ENCODE peak calls at places on chromosomes 13 and 19, in eight cellular contexts. C is DND-41, A is suprapubic skin, F is HCT116, D is heart left ventricle, R is psoas muscle, Y is PC-9, N is ovary. X is an unnamed sample.

GRCh38 chr13:74210693-74211393 is 76.6 kb upstream of the KLF12 start:
- DNase-seq in F (no peak), C (no peak), R (no peak), A (no peak), D (no peak), N (no peak), Y (no peak), X (no peak)

GRCh38 chr13:95378603-95379002 is 77.4 kb upstream of the ABCC4 start:
- DNase-seq in N (no peak), C (no peak), A (no peak), F (no peak), D (no peak), R (peak; percentile 14), Y (no peak), X (no peak)

GRCh38 chr13:50845211-50845610 is 1.7 kb upstream of the DLEU7 start:
- DNase-seq in A (no peak), D (no peak), R (no peak), C (no peak), F (no peak), Y (no peak), N (no peak), X (no peak)

GRCh38 chr13:99059498-99060070 is 81.7 kb upstream of the DOCK9 start:
- DNase-seq in R (no peak), F (no peak), C (no peak), N (no peak), Y (no peak), A (no peak), D (no peak), X (peak; percentile 38)

GRCh38 chr13:67043901-67044300 is 186.2 kb downstream of the PCDH9 start:
- DNase-seq in R (no peak), F (no peak), D (no peak), C (no peak), Y (no peak), N (no peak), A (no peak), X (no peak)

GRCh38 chr13:34256236-34256635 is 438.3 kb downstream of the RFC3 start:
- DNase-seq in A (no peak), F (no peak), N (no peak), D (no peak), C (no peak), R (no peak), Y (no peak), X (no peak)

GRCh38 chr19:3121396-3121795 is 14.4 kb upstream of the GNA15 start:
- DNase-seq in C (no peak), R (no peak), N (no peak), Y (no peak), D (peak; percentile 17), F (no peak), A (no peak), X (peak; percentile 13)

GRCh38 chr13:30033681-30034447 is 183.4 kb upstream of the UBL3 start:
- DNase-seq in N (no peak), C (no peak), R (no peak), Y (no peak), A (no peak), D (no peak), F (no peak), X (no peak)

GRCh38 chr19:8988204-8988603 is 22.0 kb downstream of the MUC16 start:
- DNase-seq in A (no peak), Y (no peak), D (no peak), N (no peak), C (peak; percentile 34), R (no peak), F (peak; percentile 13), X (peak; percentile 16)

GRCh38 chr19:45637890-45638667 is 1.1 kb downstream of the EML2 start:
- DNase-seq in C (no peak), Y (peak; percentile 44), F (no peak), R (no peak), D (no peak), A (no peak), N (no peak), X (no peak)

GRCh38 chr19:10003271-10003670 is 7.0 kb downstream of the COL5A3 start:
- DNase-seq in C (no peak), Y (no peak), N (no peak), A (no peak), D (no peak), R (no peak), F (no peak), X (no peak)

GRCh38 chr13:109610517-109610916 is 175.9 kb downstream of the IRS2 start:
- DNase-seq in D (peak; percentile 70), N (peak; percentile 26), F (peak; percentile 3), Y (peak; percentile 18), A (no peak), R (no peak), C (peak; percentile 58), X (peak; percentile 16)

GRCh38 chr13:82147526-82147925 is 1734.7 kb downstream of the SLITRK1 start:
- DNase-seq in F (no peak), D (no peak), Y (no peak), R (no peak), A (no peak), C (no peak), N (no peak), X (no peak)

GRCh38 chr19:34066007-34066656 is 106.2 kb upstream of the LSM14A start:
- DNase-seq in R (no peak), A (no peak), D (no peak), Y (no peak), C (no peak), N (no peak), F (no peak), X (no peak)

DNA sequence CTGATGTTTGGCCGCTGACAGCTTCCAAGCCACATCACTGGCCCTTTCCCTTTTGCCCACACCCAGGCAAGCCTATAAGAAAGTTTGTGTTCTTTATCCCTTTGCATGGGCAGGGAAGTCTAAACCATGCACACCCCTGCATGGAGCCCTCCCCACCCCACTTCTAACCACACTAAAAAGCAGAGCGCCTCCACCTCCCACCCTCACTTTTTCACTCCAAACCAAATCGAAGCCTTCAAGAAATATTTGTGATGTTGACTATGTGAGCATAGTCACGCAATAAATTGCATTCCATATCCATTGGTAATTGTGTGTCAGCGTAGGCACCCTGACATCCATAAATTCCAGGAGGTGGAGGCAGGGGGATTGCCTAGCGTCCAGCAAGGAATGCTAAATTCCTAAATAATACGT is 104.4 kb upstream of the LSM14A start:
- DNase-seq in F (peak; percentile 54), D (no peak), C (no peak), A (no peak), R (no peak), Y (no peak), N (no peak), X (no peak)
- H3K27ac ChIP-seq in F (peak overlapping the region; percentile 58), D (no peak overlapping the region), C (no peak overlapping the region), A (no peak overlapping the region), R (no peak overlapping the region), Y (no peak overlapping the region), N (no peak overlapping the region), X (no peak overlapping the region)

GRCh38 chr13:20332361-20333096 is 100.4 kb upstream of the GJB6 start:
- DNase-seq in Y (no peak), A (no peak), D (no peak), F (no peak), C (no peak), R (peak; percentile 19), N (no peak), X (no peak)

GRCh38 chr13:20334309-20334708 is 102.2 kb upstream of the GJB6 start:
- DNase-seq in F (no peak), C (no peak), Y (no peak), D (no peak), A (no peak), N (no peak), R (no peak), X (no peak)

GRCh38 chr13:20331949-20332348 is 99.8 kb upstream of the GJB6 start:
- DNase-seq in A (no peak), D (no peak), R (no peak), Y (no peak), C (no peak), N (no peak), F (no peak), X (no peak)

GRCh38 chr13:20326809-20327208 is 94.7 kb upstream of the GJB6 start:
- DNase-seq in Y (no peak), A (no peak), R (no peak), F (no peak), D (no peak), N (no peak), C (no peak), X (no peak)

DNA sequence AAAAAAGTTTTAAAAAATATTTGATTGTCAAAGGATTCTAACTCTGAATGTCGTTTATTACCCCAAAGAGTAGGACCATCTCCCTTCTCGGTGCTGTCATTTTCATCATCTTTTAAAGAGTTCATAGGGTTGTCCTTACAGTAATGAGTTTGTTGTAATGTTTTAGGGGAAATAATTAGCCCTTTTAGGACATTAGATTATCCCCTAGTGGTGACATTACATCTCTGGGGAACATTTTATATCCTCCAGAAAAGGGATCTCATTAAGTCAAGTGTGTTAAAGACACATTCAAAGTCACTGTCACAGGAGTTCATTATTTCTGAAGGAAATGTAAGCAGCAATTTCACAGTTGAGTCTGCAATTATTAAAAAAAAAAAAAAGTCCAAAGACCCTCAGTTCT is 99.3 kb upstream of the GJB6 start:
- DNase-seq in C (no peak), R (no peak), D (no peak), N (no peak), F (no peak), Y (no peak), A (no peak), X (no peak)
- TF ChIP-seq CTCF in C (no peak), R (no peak), D (no peak), N (no peak), F (no peak), Y (no peak), A (no peak), X (no peak)

GRCh38 chr13:77309254-77309653 is 17.6 kb downstream of the MYCBP2 start:
- DNase-seq in C (no peak), F (no peak), D (no peak), Y (no peak), N (no peak), A (no peak), R (no peak), X (no peak)

GRCh38 chr13:77313923-77314322 is 13.0 kb downstream of the MYCBP2 start:
- DNase-seq in F (no peak), C (no peak), A (no peak), D (no peak), N (no peak), Y (no peak), R (no peak), X (no peak)

GRCh38 chr13:77310161-77310560 is 16.7 kb downstream of the MYCBP2 start:
- DNase-seq in R (no peak), C (no peak), Y (no peak), N (no peak), D (no peak), F (no peak), A (no peak), X (no peak)

GRCh38 chr13:77310579-77311279 is 16.2 kb downstream of the MYCBP2 start:
- DNase-seq in A (no peak), D (no peak), N (no peak), Y (no peak), F (no peak), R (no peak), C (no peak), X (no peak)

GRCh38 chr13:77312311-77312710 is 14.6 kb downstream of the MYCBP2 start:
- DNase-seq in R (no peak), Y (no peak), F (no peak), C (no peak), N (no peak), A (no peak), D (no peak), X (no peak)
- H3K4me3 ChIP-seq in R (no peak overlapping the region), Y (no peak overlapping the region), F (no peak overlapping the region), C (no peak overlapping the region), N (no peak overlapping the region), A (no peak overlapping the region), D (no peak overlapping the region), X (no peak overlapping the region)

GRCh38 chr19:33310606-33311325 is 8.4 kb upstream of the CEBPA start:
- DNase-seq in Y (peak; percentile 57), F (no peak), A (no peak), R (no peak), C (no peak), N (no peak), D (no peak), X (no peak)
- H3K27ac ChIP-seq in Y (no peak overlapping the region), F (no peak overlapping the region), A (no peak overlapping the region), R (peak overlapping the region; percentile 57), C (no peak overlapping the region), N (no peak overlapping the region), D (no peak overlapping the region), X (no peak overlapping the region)

X was measured in CD8-positive, alpha-beta T cell.